ENCODE peak calls at places on chromosomes 12 and 14, in four cellular contexts. X is K562, U is HepG2, S is H1. D is an unnamed sample.

GRCh38 chr12:56061982-56062381 is 18.0 kb upstream of the ERBB3 start:
- DNase-seq in X (no peak), U (no peak), S (no peak), D (no peak)

GRCh38 chr12:124928095-124928911 is 13.9 kb upstream of the UBC start:
- DNase-seq in U (no peak), X (no peak), S (no peak), D (peak)

GRCh38 chr14:89721330-89721729 is 233.2 kb downstream of the EFCAB11 start:
- DNase-seq in U (no peak), S (no peak), X (no peak), D (no peak)

GRCh38 chr14:33120341-33120740 is 181.7 kb downstream of the NPAS3 start:
- DNase-seq in U (no peak), S (no peak), X (no peak), D (no peak)

GRCh38 chr12:78600541-78600940 is 264.0 kb upstream of the SYT1 start:
- DNase-seq in S (no peak), U (no peak), X (no peak), D (no peak)

GRCh38 chr12:52614381-52615207 is 3.8 kb downstream of the KRT73 start:
- DNase-seq in U (no peak), S (peak), X (no peak), D (no peak)

GRCh38 chr12:26701604-26702215 is 131.3 kb downstream of the ITPR2 start:
- DNase-seq in S (no peak), X (peak), U (peak), D (peak)

GRCh38 chr12:100601626-100602025 is 28.1 kb downstream of the GAS2L3 start:
- DNase-seq in U (no peak), S (no peak), X (no peak), D (no peak)

GRCh38 chr12:7448099-7448498 is 4.1 kb upstream of the CD163L1 start:
- DNase-seq in U (no peak), X (no peak), S (no peak), D (no peak)

GRCh38 chr14:96271421-96271762 is 15.4 kb downstream of the BDKRB1 start:
- DNase-seq in U (no peak), X (no peak), S (no peak), D (no peak)

GRCh38 chr12:57049890-57050289 is at the start of gene MYO1A:
- DNase-seq in X (peak), U (peak), S (no peak), D (no peak)

GRCh38 chr12:100826323-100826722 is 31.7 kb downstream of the ANO4 start:
- DNase-seq in U (peak), S (peak), X (peak), D (peak)

DNA sequence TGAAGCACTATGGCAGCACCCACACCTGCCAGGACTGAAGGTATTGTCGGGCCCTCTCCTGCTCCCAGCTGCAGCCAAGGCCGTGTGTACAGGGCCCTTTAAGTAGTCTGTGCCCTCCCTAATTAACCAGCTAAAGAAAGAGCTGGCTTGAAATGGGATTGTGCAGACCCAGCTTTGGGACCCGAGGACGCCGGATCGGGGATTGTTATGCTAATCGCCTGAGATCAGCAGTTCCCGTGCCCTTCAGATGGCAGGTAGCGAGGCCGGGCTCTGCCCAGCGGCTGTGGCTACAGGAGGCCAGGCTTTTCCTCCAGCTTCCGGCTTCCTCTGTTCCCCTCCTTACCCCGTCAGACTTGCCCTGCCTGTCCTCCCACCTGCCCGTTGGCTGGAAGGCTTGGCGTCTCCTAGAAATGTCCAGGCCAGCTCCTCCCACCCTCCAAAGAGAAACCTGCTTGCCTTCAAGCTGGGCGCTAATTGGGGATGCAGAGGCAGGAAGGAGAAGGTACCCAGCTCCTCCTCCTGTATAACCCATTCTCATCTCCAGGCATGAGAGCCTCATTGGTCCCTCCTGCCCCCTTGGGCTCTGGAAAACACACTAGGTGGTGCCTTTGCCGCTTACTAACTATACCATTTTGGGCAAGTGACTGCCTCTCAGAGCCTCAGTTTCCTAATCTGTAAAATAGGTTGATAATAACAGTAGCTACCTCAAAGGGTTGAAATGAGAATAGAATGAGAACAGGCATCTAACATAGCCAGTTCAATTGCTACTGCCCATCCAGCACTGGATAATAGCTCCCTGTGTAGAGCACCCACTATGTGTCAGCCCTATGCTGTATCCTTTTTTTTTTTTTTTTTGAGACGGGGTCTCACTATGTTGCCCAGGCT is 25.8 kb upstream of the MSI1 start:
- DNase-seq in X (no peak), S (peak), U (no peak), D (no peak)
- H3K27ac ChIP-seq in X (no peak), S (peak), U (no peak), D (no peak)

GRCh38 chr14:70642313-70643235 is 858 bp downstream of the TTC9 start:
- DNase-seq in X (no peak), S (no peak), U (no peak), D (no peak)
- TF ChIP-seq FOSL1 in X (no peak), S (no peak), U (no peak), D (no peak)

DNA sequence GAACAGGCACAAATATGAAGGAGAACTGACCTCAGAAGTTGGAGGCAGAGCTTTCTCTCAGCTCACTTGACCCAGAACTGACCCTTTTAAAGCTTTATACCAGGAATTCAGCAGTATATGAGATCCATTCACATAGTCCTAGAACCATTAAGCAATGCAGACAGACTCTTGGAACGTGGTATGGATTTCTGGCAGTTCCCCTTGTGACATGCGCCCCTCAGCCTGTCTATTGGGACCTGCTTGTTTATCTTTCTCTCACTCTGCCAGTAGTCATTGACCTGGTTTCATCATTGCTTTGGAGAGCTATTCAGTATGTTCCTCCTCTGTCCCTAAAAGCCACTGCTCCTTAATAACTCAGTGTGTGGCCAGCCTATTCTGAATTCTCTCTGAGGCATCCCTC is 43.1 kb upstream of the GSG1 start:
- DNase-seq in S (no peak), U (no peak), X (no peak), D (no peak)
- H3K27ac ChIP-seq in S (no peak), U (no peak), X (no peak), D (no peak)

DNA sequence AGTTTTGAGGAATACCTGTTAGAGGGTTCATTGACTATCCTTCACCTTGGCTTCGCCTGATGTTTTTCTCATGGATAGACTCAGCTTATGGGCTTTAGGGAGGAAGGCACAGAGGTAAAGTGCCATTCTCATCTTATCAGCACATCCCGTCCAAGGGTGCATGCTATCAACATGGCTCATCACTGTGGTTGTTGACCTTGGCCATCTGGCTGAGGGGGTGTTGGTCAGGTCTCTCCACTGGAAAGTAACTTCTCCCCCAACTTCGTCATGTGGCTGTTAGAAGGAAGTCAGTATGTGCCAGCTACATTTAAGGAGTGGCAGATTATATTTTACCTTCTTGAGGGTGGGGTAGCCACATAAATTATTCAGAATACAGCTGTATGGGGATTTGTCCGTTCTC is 68.9 kb downstream of the EML1 start:
- DNase-seq in U (no peak), X (no peak), S (no peak), D (no peak)
- TF ChIP-seq FOSL1 in U (no peak), X (no peak), S (no peak), D (no peak)

GRCh38 chr14:68592948-68593347 is 199.9 kb downstream of the ZFP36L1 start:
- DNase-seq in U (no peak), X (no peak), S (no peak), D (no peak)

GRCh38 chr14:68593806-68594536 is 198.9 kb downstream of the ZFP36L1 start:
- DNase-seq in X (no peak), U (peak), S (no peak), D (no peak)

GRCh38 chr14:68589447-68590232 is 203.2 kb downstream of the ZFP36L1 start:
- DNase-seq in U (no peak), X (no peak), S (no peak), D (no peak)

GRCh38 chr14:68591786-68592185 is 201.1 kb downstream of the ZFP36L1 start:
- DNase-seq in S (no peak), U (no peak), X (no peak), D (no peak)

GRCh38 chr14:68590233-68590535 is 202.7 kb downstream of the ZFP36L1 start:
- DNase-seq in X (no peak), U (no peak), S (no peak), D (no peak)
- H3K27ac ChIP-seq in X (no peak), U (no peak), S (no peak), D (no peak)

DNA sequence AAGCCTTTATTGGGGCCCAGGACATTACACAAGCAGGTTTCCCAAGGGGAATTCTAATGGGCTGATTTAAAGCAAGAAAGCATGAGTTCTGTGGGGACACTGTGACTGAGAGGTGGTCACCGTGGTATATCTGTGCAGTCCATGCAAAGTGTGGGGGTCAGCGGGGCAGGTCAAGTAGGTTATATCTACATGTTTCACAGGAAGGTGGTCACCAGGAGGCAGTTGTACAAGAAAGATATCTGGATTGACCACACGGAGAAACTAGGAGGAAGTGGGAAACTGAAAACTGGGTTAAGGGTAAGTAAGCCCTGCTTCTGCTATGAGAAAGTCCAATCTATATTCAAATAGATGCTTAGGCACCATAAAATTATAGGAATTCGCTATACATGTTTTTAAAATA is 77.8 kb upstream of the CNOT2 start:
- DNase-seq in U (no peak), S (no peak), X (no peak), D (no peak)
- TF ChIP-seq FOSL1 in U (no peak), S (no peak), X (no peak), D (no peak)

DNA sequence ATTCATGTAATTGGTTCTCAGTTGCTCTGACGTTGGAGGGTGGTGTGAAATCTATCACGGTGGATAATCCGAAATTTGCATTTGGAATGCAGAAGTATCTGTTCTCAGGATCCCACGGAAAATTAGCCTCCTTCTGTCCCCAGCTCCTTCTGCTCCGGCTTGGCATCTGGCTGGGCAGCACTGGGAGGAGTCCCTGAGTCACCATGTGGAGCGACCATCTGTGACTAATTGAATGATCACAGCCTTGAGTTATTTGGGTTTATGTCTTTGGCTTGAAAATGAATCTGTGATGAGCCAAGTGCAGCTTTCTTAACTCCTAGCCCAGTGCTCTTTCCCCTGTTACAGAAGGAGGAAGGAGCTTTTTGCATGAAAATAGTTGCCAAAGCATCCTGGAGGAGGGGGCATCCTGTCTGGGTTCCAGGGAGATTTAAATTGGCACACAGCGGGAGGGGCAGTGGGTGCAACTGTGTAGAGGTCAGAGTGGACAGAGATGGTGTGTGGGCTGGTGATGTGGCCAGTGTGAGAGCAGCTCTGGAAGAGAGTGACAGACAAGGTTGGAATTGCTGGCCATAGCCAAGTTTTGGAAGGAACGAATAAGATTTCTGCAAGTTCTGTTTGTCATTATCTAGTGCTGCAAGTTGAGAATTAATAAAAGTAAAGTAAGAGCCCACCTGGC is 74.3 kb downstream of the SLC24A4 start:
- DNase-seq in U (no peak), S (no peak), X (no peak), D (peak)
- H3K27ac ChIP-seq in U (no peak), S (no peak), X (no peak), D (no peak)

D was measured in HCT116.